ENCODE peak calls at places on chromosome 10, in nine cellular contexts. W, D, V, N, E, A, F, K and O are unnamed samples.
A peak's percentile ranks its signal among the peaks of the same experiment; 100 is the strongest.

GRCh38 chr10:57222603-57223002 is 861.5 kb upstream of the ZWINT start:
- DNase-seq in E (no peak), F (no peak), A (no peak), D (no peak), N (no peak), W (no peak), V (no peak), K (no peak), O (no peak)

GRCh38 chr10:52741851-52742250 is 30.7 kb downstream of the MBL2 start:
- DNase-seq in N (no peak), E (no peak), A (no peak), V (no peak), F (no peak), K (no peak), W (no peak), D (peak; percentile 77), O (no peak)

GRCh38 chr10:4532976-4533375 is 293.0 kb upstream of the AKR1E2 start:
- DNase-seq in K (no peak), E (no peak), W (no peak), V (peak; percentile 51), N (no peak), A (no peak), F (no peak), D (no peak), O (peak; percentile 66)

GRCh38 chr10:3775671-3776551 is 9.1 kb downstream of the KLF6 start:
- DNase-seq in A (peak; percentile 80), N (peak; percentile 47), E (no peak), K (peak; percentile 41), W (peak; percentile 41), V (peak; percentile 29), D (peak; percentile 78), F (peak; percentile 71), O (peak; percentile 74)

GRCh38 chr10:4051408-4052151 is 266.6 kb upstream of the KLF6 start:
- DNase-seq in A (peak; percentile 56), E (no peak), D (no peak), K (no peak), V (no peak), W (no peak), F (no peak), N (no peak), O (peak; percentile 42)

GRCh38 chr10:21649441-21649872 is 115.4 kb downstream of the MLLT10 start:
- DNase-seq in D (peak; percentile 3), N (no peak), V (no peak), E (no peak), W (no peak), K (no peak), A (peak; percentile 30), F (peak; percentile 22), O (no peak)

GRCh38 chr10:130662775-130663174 is 526.6 kb downstream of the GLRX3 start:
- DNase-seq in W (no peak), V (no peak), K (no peak), A (no peak), D (no peak), F (no peak), N (no peak), E (no peak), O (no peak)

GRCh38 chr10:79070091-79070610 is 1.4 kb downstream of the ZMIZ1 start:
- DNase-seq in E (peak; percentile 62), D (no peak), F (no peak), V (peak; percentile 64), W (peak; percentile 63), A (no peak), N (no peak), K (peak; percentile 4), O (no peak)

GRCh38 chr10:132106431-132106830 is 40.7 kb downstream of the JAKMIP3 start:
- DNase-seq in W (no peak), A (no peak), D (no peak), N (no peak), E (peak; percentile 16), F (no peak), K (no peak), V (no peak), O (no peak)

GRCh38 chr10:131077031-131077430 is 234.5 kb downstream of the TCERG1L start:
- DNase-seq in K (no peak), D (no peak), A (no peak), W (no peak), F (no peak), E (no peak), N (no peak), V (no peak), O (no peak)

GRCh38 chr10:128875955-128876354 is 591.1 kb upstream of the MGMT start:
- DNase-seq in D (no peak), A (peak; percentile 21), E (no peak), N (no peak), K (no peak), W (no peak), F (no peak), V (peak; percentile 34), O (peak; percentile 16)

GRCh38 chr10:69335613-69336012 is 57.3 kb downstream of the HK1 start:
- DNase-seq in F (no peak), D (no peak), W (no peak), K (no peak), A (no peak), N (no peak), V (no peak), E (no peak), O (no peak)

GRCh38 chr10:21292763-21293517 is 232.5 kb downstream of the SKIDA1 start:
- DNase-seq in F (peak; percentile 99), E (no peak), A (peak; percentile 10), W (peak; percentile 92), D (peak; percentile 95), V (peak; percentile 99), N (peak; percentile 98), K (no peak), O (peak; percentile 98)

GRCh38 chr10:95561200-95562177 is at the start of gene SORBS1:
- DNase-seq in D (peak; percentile 91), F (peak; percentile 96), A (peak; percentile 97), N (peak; percentile 89), E (peak; percentile 98), K (peak; percentile 89), W (peak; percentile 94), V (peak; percentile 92), O (peak; percentile 96)
- H3K4me3 ChIP-seq in D (peak within 1 kb of the TSS; percentile 50), F (peak within 1 kb of the TSS; percentile 76), A (peak within 1 kb of the TSS; percentile 62), N (peak within 1 kb of the TSS; percentile 92), E (peak within 1 kb of the TSS; percentile 71), K (peak within 1 kb of the TSS; percentile 95), W (peak within 1 kb of the TSS; percentile 93), V (peak within 1 kb of the TSS; percentile 81), O (peak within 1 kb of the TSS; percentile 88)

GRCh38 chr10:29734640-29734979 is 99.8 kb upstream of the SVIL start:
- DNase-seq in F (no peak), K (no peak), E (no peak), A (peak; percentile 4), N (no peak), D (no peak), V (no peak), W (no peak), O (no peak)

GRCh38 chr10:29730969-29731368 is 96.2 kb upstream of the SVIL start:
- DNase-seq in D (no peak), W (no peak), E (no peak), V (no peak), K (no peak), F (no peak), N (no peak), A (no peak), O (no peak)

GRCh38 chr10:29733323-29733722 is 98.6 kb upstream of the SVIL start:
- DNase-seq in A (no peak), V (no peak), K (no peak), D (no peak), N (no peak), F (no peak), W (no peak), E (no peak), O (no peak)

GRCh38 chr10:29731760-29732159 is 97.0 kb upstream of the SVIL start:
- DNase-seq in N (no peak), F (no peak), D (no peak), A (no peak), V (no peak), W (no peak), K (no peak), E (no peak), O (peak; percentile 38)

DNA sequence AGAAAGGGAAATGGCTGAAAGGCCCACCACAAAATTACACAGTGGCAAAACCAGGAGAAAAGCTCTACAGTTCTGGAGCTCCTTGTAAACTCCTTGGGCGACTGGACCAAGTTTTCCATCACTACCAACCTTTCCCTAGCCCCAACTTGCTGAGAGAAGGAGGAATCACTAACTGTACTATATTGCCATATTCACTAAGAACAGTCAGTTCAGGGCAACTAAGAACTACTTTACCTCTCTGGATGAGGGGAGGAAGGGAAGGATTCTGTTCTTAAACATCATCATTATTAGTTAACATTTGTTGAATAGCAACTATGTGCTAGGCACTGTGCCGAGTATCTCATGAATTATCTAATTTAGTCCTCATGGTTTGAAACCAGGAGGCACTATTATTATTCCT is 98.1 kb upstream of the SVIL start:
- DNase-seq in K (no peak), W (no peak), N (no peak), E (no peak), F (no peak), A (no peak), V (no peak), D (no peak), O (no peak)
- H3K4me3 ChIP-seq in K (no peak overlapping the region), W (no peak overlapping the region), N (no peak overlapping the region), E (peak overlapping the region; percentile 90), F (no peak overlapping the region), A (no peak overlapping the region), V (no peak overlapping the region), D (no peak overlapping the region), O (no peak overlapping the region)

GRCh38 chr10:5973069-5973468 is 4.3 kb downstream of the IL15RA start:
- DNase-seq in N (no peak), E (peak; percentile 22), A (no peak), W (no peak), F (no peak), V (no peak), K (no peak), D (no peak), O (no peak)

GRCh38 chr10:5976689-5977470 is 463 bp downstream of the IL15RA start:
- DNase-seq in W (peak; percentile 30), A (peak; percentile 62), V (peak; percentile 57), F (peak; percentile 37), E (peak; percentile 52), N (peak; percentile 55), D (peak; percentile 5), K (peak; percentile 14), O (peak; percentile 59)

GRCh38 chr10:5971886-5972285 is 5.5 kb downstream of the IL15RA start:
- DNase-seq in E (no peak), W (no peak), F (no peak), K (no peak), A (peak; percentile 57), V (peak; percentile 22), N (no peak), D (no peak), O (no peak)

GRCh38 chr10:5977471-5978370 is at the start of gene IL15RA:
- DNase-seq in D (peak; percentile 56), A (peak; percentile 86), N (peak; percentile 65), K (peak; percentile 80), F (peak; percentile 61), W (peak; percentile 77), E (peak; percentile 90), V (peak; percentile 55), O (peak; percentile 64)

GRCh38 chr10:5975641-5976473 is 1.5 kb downstream of the IL15RA start:
- DNase-seq in A (peak; percentile 80), D (no peak), V (peak; percentile 54), W (no peak), K (peak; percentile 72), N (no peak), E (peak; percentile 49), F (no peak), O (peak; percentile 15)
- H3K4me3 ChIP-seq in A (peak overlapping the region; percentile 59), D (peak overlapping the region; percentile 89), V (peak overlapping the region; percentile 84), W (peak overlapping the region; percentile 75), K (peak overlapping the region; percentile 86), N (no peak overlapping the region), E (peak overlapping the region; percentile 97), F (peak overlapping the region; percentile 63), O (peak overlapping the region; percentile 87)

GRCh38 chr10:33381391-33381790 is 46.9 kb upstream of the NRP1 start:
- DNase-seq in V (peak; percentile 60), N (no peak), K (no peak), F (no peak), E (no peak), W (no peak), D (no peak), A (no peak), O (peak; percentile 20)
- H3K4me3 ChIP-seq in V (no peak overlapping the region), N (no peak overlapping the region), K (no peak overlapping the region), F (no peak overlapping the region), E (no peak overlapping the region), W (no peak overlapping the region), D (no peak overlapping the region), A (no peak overlapping the region), O (no peak overlapping the region)